ENCODE peak calls at places on chromosome 13, in ten cellular contexts. Z is frontal cortex; G is Karpas-422; N is astrocyte of the hippocampus; U is RWPE1; B is GM13977; Y is GM23248; V is T-helper 17 cell; P is activated T-helper 1 cell treated with anti-CD3 and anti-CD28 coated beads, Interleukin-12 subunit alpha, Interleukin-12 subunit beta, Interleukin-2, Interleukin-4 antibody, amounts not matched to agents 30 ng/mL and 10 ng/mL and 1 ng/mL, durations not matched to agents 14 hours and 24 hours and 36 hours; Q is ACHN. M is an unnamed sample.

GRCh38 chr13:90299238-90299637 is 1048.2 kb upstream of the MIR17HG start:
- DNase-seq in P (no peak), Z (no peak), Y (no peak), G (no peak), N (no peak), Q (no peak), B (no peak), U (no peak), V (no peak), M (no peak)

GRCh38 chr13:50636007-50636704 is 207.3 kb downstream of the DLEU7 start:
- DNase-seq in Q (no peak), U (no peak), P (no peak), G (peak), N (no peak), Z (no peak), Y (no peak), V (no peak), B (peak), M (no peak)

GRCh38 chr13:114196629-114197028 is 17.6 kb downstream of the CFAP97D2 start:
- DNase-seq in B (no peak), V (no peak), N (no peak), Q (no peak), G (no peak), P (no peak), Z (no peak), U (no peak), Y (no peak), M (no peak)

GRCh38 chr13:63024458-63024857 is 1608.8 kb upstream of the PCDH20 start:
- DNase-seq in N (peak), Y (no peak), P (no peak), Z (no peak), G (no peak), V (no peak), B (no peak), Q (no peak), U (no peak), M (no peak)

GRCh38 chr13:111549464-111549863 is 229.0 kb downstream of the TEX29 start:
- DNase-seq in U (no peak), G (no peak), B (no peak), N (no peak), Q (no peak), P (no peak), Z (no peak), V (no peak), Y (no peak), M (no peak)

GRCh38 chr13:54637377-54637776 is 1608.8 kb downstream of the OLFM4 start:
- DNase-seq in Z (no peak), Y (no peak), U (peak), N (peak), V (no peak), G (no peak), Q (no peak), B (no peak), P (no peak), M (no peak)

GRCh38 chr13:84605927-84606326 is 723.7 kb upstream of the SLITRK1 start:
- DNase-seq in Q (no peak), G (no peak), U (no peak), B (no peak), V (no peak), N (no peak), Z (no peak), Y (no peak), P (no peak), M (no peak)

GRCh38 chr13:74450525-74450845 is 316.3 kb upstream of the KLF12 start:
- DNase-seq in V (no peak), Z (no peak), B (no peak), U (peak), N (no peak), P (no peak), G (no peak), Q (no peak), Y (no peak), M (no peak)

GRCh38 chr13:32147976-32148375 is 116.4 kb downstream of the FRY start:
- DNase-seq in Z (no peak), Y (no peak), V (no peak), N (no peak), Q (no peak), U (no peak), G (no peak), P (no peak), B (no peak), M (peak)

GRCh38 chr13:30480292-30480947 is 14.7 kb upstream of the HMGB1 start:
- DNase-seq in Q (no peak), Y (no peak), N (no peak), G (no peak), U (no peak), V (no peak), P (no peak), B (no peak), Z (no peak), M (no peak)

GRCh38 chr13:59914556-59914955 is 249.2 kb downstream of the DIAPH3 start:
- DNase-seq in Y (peak), U (no peak), V (no peak), N (peak), B (no peak), G (no peak), Q (no peak), P (no peak), Z (no peak), M (no peak)

GRCh38 chr13:112711528-112712265 is 21.9 kb downstream of the ATP11A start:
- DNase-seq in P (no peak), Q (peak), Z (peak), V (no peak), N (peak), U (peak), Y (peak), G (no peak), B (peak), M (peak)

GRCh38 chr13:99553033-99553432 is 51.8 kb downstream of the TM9SF2 start:
- DNase-seq in P (no peak), V (no peak), Z (no peak), N (peak), B (no peak), U (no peak), G (no peak), Y (no peak), Q (no peak), M (peak)

GRCh38 chr13:73984949-73985691 is 149.1 kb downstream of the KLF12 start:
- DNase-seq in P (peak), Q (no peak), N (no peak), Z (no peak), B (no peak), V (peak), Y (no peak), U (no peak), G (no peak), M (no peak)

GRCh38 chr13:23378009-23378632 is 55.4 kb downstream of the SACS start:
- DNase-seq in Q (peak), Y (peak), Z (no peak), P (no peak), U (peak), V (peak), B (peak), G (peak), N (peak), M (peak)

GRCh38 chr13:32984857-32985626 is 31.2 kb upstream of the KL start:
- DNase-seq in Y (peak), B (no peak), U (peak), N (no peak), V (no peak), G (no peak), P (no peak), Q (no peak), Z (no peak), M (no peak)

GRCh38 chr13:39588384-39588783 is 14.6 kb downstream of the LHFPL6 start:
- DNase-seq in V (no peak), U (no peak), Y (peak), Z (no peak), B (no peak), Q (no peak), P (no peak), G (no peak), N (no peak), M (no peak)

GRCh38 chr13:74015137-74015536 is 119.1 kb downstream of the KLF12 start:
- DNase-seq in U (peak), Z (no peak), B (no peak), N (no peak), V (no peak), G (peak), P (no peak), Y (peak), Q (peak), M (no peak)

GRCh38 chr13:41054212-41054877 is 7.0 kb upstream of the WBP4 start:
- DNase-seq in G (peak), V (no peak), P (peak), N (peak), B (peak), U (no peak), Q (peak), Y (peak), Z (no peak), M (peak)

GRCh38 chr13:99984134-99984462 is 2.5 kb downstream of the ZIC2 start:
- DNase-seq in Y (no peak), V (no peak), Q (no peak), B (no peak), G (no peak), N (no peak), P (no peak), Z (no peak), U (no peak), M (no peak)

GRCh38 chr13:79336971-79337370 is 69.1 kb downstream of the RBM26 start:
- DNase-seq in Z (no peak), Y (no peak), Q (no peak), V (no peak), P (no peak), N (no peak), U (no peak), B (no peak), G (no peak), M (no peak)

GRCh38 chr13:44710576-44710975 is 134.4 kb upstream of the TSC22D1 start:
- DNase-seq in B (peak), N (peak), Y (peak), G (no peak), Q (peak), Z (no peak), U (peak), V (no peak), P (no peak), M (peak)

M was measured in COLO829.